ENCODE peak calls at places on chromosomes 2 and 18, in five cellular contexts. C, N, X, R and Q are unnamed samples.

GRCh38 chr2:203718087-203718486 is 11.6 kb downstream of the CD28 start:
- DNase-seq in C (peak; percentile 35), N (no peak), X (no peak), R (no peak), Q (peak; percentile 76)

GRCh38 chr18:62550746-62551145 is 27.9 kb downstream of the ZCCHC2 start:
- DNase-seq in C (no peak), X (no peak), R (no peak), N (no peak), Q (no peak)

GRCh38 chr2:179129574-179130238 is 79.8 kb upstream of the CCDC141 start:
- DNase-seq in R (peak; percentile 43), N (no peak), X (no peak), C (peak; percentile 28), Q (no peak)

GRCh38 chr2:111662039-111662740 is 221.8 kb downstream of the ANAPC1 start:
- DNase-seq in C (peak; percentile 61), R (peak; percentile 82), N (no peak), X (no peak), Q (no peak)

GRCh38 chr2:174593041-174593440 is 4.6 kb downstream of the WIPF1 start:
- DNase-seq in N (no peak), C (no peak), R (no peak), X (no peak), Q (no peak)

GRCh38 chr2:163505281-163505680 is 230.5 kb downstream of the FIGN start:
- DNase-seq in N (no peak), R (no peak), C (no peak), X (no peak), Q (no peak)

GRCh38 chr2:45182667-45183620 is 173.7 kb upstream of the SIX2 start:
- DNase-seq in X (no peak), N (no peak), R (peak; percentile 56), C (no peak), Q (no peak)

GRCh38 chr2:81901017-81901416 is 1596.5 kb upstream of the LRRTM1 start:
- DNase-seq in N (no peak), R (no peak), X (no peak), C (no peak), Q (no peak)

GRCh38 chr2:45874324-45874723 is 222.8 kb downstream of the PRKCE start:
- DNase-seq in C (no peak), N (no peak), X (peak; percentile 80), R (no peak), Q (no peak)

GRCh38 chr2:216006164-216006663 is 7.1 kb downstream of the MREG start:
- DNase-seq in X (no peak), R (peak; percentile 11), C (no peak), N (no peak), Q (peak; percentile 15)

GRCh38 chr18:61998957-61999356 is 106.2 kb upstream of the RNF152 start:
- DNase-seq in N (no peak), C (peak; percentile 78), R (peak; percentile 94), X (no peak), Q (no peak)

GRCh38 chr18:55515946-55516710 is 71.9 kb downstream of the TCF4 start:
- DNase-seq in N (no peak), R (no peak), C (peak; percentile 65), X (no peak), Q (no peak)

GRCh38 chr2:159044804-159045286 is 76.4 kb downstream of the TANC1 start:
- DNase-seq in N (no peak), C (no peak), X (no peak), R (peak; percentile 80), Q (no peak)

GRCh38 chr2:12584337-12584736 is 132.4 kb upstream of the TRIB2 start:
- DNase-seq in X (no peak), C (no peak), N (no peak), R (no peak), Q (no peak)

GRCh38 chr2:86015006-86015405 is 90.7 kb downstream of the POLR1A start:
- DNase-seq in X (no peak), C (no peak), N (no peak), R (no peak), Q (no peak)

GRCh38 chr2:216643986-216644662 is 10.9 kb downstream of the IGFBP2 start:
- DNase-seq in R (no peak), N (no peak), C (no peak), X (no peak), Q (no peak)

GRCh38 chr2:4291430-4291829 is 588.1 kb downstream of the DCDC2C start:
- DNase-seq in N (no peak), R (no peak), X (no peak), C (no peak), Q (no peak)

GRCh38 chr2:99084256-99084655 is 57.3 kb upstream of the C2orf15 start:
- DNase-seq in N (no peak), C (no peak), R (no peak), X (no peak), Q (no peak)

GRCh38 chr2:113116100-113116958 is 11.1 kb upstream of the IL1RN start:
- DNase-seq in R (no peak), N (no peak), X (no peak), C (no peak), Q (no peak)

GRCh38 chr18:6885992-6886823 is 156.7 kb downstream of the ARHGAP28 start:
- DNase-seq in N (peak; percentile 35), X (no peak), C (peak; percentile 63), R (peak; percentile 83), Q (no peak)

GRCh38 chr18:79380816-79381806 is 14.6 kb upstream of the NFATC1 start:
- DNase-seq in X (peak; percentile 68), C (peak; percentile 37), R (peak; percentile 78), N (peak; percentile 22), Q (peak; percentile 54)

GRCh38 chr18:10059610-10060468 is 146.0 kb downstream of the VAPA start:
- DNase-seq in X (no peak), R (peak; percentile 42), N (no peak), C (no peak), Q (no peak)

GRCh38 chr2:202378001-202378400 is 1.9 kb downstream of the BMPR2 start:
- DNase-seq in R (peak; percentile 18), X (no peak), C (no peak), N (no peak), Q (no peak)

GRCh38 chr2:11967946-11968465 is 221.6 kb downstream of the LPIN1 start:
- DNase-seq in C (peak; percentile 36), N (no peak), R (peak; percentile 55), X (no peak), Q (no peak)

GRCh38 chr2:217166241-217166640 is 306.4 kb upstream of the TNP1 start:
- DNase-seq in N (peak; percentile 46), C (peak; percentile 69), R (peak; percentile 63), X (no peak), Q (no peak)

GRCh38 chr2:143034292-143035074 is 94.7 kb upstream of the ARHGAP15 start:
- DNase-seq in N (peak; percentile 90), C (peak; percentile 86), R (peak; percentile 83), X (no peak), Q (peak; percentile 59)

GRCh38 chr2:173589604-173590277 is 235.1 kb downstream of the CDCA7 start:
- DNase-seq in X (no peak), N (no peak), R (no peak), C (no peak), Q (no peak)

GRCh38 chr2:226845717-226846116 is 9.9 kb downstream of the RHBDD1 start:
- DNase-seq in C (no peak), N (no peak), X (no peak), R (no peak), Q (no peak)

GRCh38 chr2:38432827-38433606 is 55.9 kb upstream of the ATL2 start:
- DNase-seq in X (peak; percentile 81), R (peak; percentile 12), N (peak; percentile 92), C (no peak), Q (no peak)

GRCh38 chr2:75633620-75634019 is 13.0 kb upstream of the MRPL19 start:
- DNase-seq in R (no peak), C (no peak), N (no peak), X (no peak), Q (no peak)

GRCh38 chr2:67641302-67641701 is 244.2 kb downstream of the ETAA1 start:
- DNase-seq in R (no peak), X (no peak), C (no peak), N (no peak), Q (no peak)
- H3K4me3 ChIP-seq in R (no peak overlapping the region), X (no peak overlapping the region), C (no peak overlapping the region), N (no peak overlapping the region), Q (no peak overlapping the region)

GRCh38 chr18:36568487-36568886 is 260.3 kb downstream of the TPGS2 start:
- DNase-seq in N (no peak), X (no peak), R (no peak), C (no peak), Q (no peak)

GRCh38 chr18:36567800-36568199 is 261.0 kb downstream of the TPGS2 start:
- DNase-seq in R (no peak), X (no peak), N (no peak), C (no peak), Q (no peak)

GRCh38 chr18:36576339-36576738 is 252.5 kb downstream of the TPGS2 start:
- DNase-seq in X (no peak), N (no peak), C (no peak), R (no peak), Q (no peak)

GRCh38 chr18:36572135-36572856 is 256.5 kb downstream of the TPGS2 start:
- DNase-seq in N (peak; percentile 19), R (peak; percentile 72), X (no peak), C (peak; percentile 71), Q (no peak)
- TF ChIP-seq CTCF in N (peak; percentile 70), R (peak; percentile 62), X (peak; percentile 60), C (peak; percentile 73), Q (no peak)

GRCh38 chr2:238967031-238967977 is 119.4 kb downstream of the TWIST2 start:
- DNase-seq in R (no peak), X (no peak), N (no peak), C (no peak), Q (no peak)
- H3K4me3 ChIP-seq in R (no peak overlapping the region), X (no peak overlapping the region), N (no peak overlapping the region), C (no peak overlapping the region), Q (no peak overlapping the region)

DNA sequence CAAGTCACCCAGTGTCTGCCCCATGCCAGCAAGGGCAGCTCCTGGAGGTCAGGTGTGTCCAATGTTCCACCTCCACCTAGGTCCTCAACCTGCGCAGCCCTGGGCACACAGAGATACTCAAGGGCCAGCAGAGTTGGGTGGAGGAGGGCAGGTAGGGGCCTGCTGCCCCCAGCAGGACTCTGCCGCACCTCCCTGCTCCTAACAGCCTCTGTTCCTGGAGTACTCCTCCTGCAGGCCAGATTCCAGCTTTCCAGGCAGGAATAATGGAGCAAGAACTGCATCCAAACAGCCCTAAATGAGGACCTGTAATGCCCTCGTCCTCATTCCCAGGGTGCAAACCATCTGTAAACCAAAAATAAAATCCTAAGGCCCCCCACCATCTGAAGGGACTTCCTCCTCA is 44.4 kb upstream of the ACAA2 start:
- DNase-seq in N (no peak), X (no peak), C (no peak), R (no peak), Q (no peak)
- TF ChIP-seq CTCF in N (peak; percentile 60), X (no peak), C (peak; percentile 6), R (peak; percentile 7), Q (no peak)

DNA sequence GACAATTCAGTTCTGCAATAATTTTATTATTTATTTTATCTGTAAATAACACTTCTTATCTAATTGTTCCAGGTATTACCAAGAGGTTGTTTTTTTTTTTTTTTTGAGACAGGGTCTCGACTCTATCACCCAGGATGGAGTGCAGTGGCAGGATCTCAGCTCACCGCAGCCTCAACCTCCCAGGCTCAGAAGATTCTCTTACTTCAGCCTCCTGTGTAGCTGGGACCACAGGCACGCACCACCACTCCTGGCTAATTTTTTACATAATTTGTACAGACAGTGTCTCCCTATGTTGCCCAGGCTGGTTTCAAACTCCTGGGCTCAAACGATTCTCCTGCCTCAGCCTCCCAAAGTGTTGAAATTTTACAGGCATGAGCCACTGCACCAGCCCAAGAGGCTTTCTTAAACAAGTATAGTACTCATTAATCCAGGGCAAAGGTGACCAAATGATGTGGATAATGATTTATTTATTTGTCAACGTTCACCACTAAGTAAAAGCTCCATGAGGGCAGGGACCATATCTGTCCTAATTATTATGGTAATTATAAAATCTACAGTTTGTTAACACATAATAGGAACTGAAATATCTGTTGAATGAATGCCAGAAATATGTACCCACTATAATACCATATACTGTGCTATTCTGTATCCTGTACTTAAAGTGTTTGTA is 12.0 kb downstream of the STK17B start:
- DNase-seq in C (no peak), R (no peak), N (no peak), X (no peak), Q (no peak)
- H3K4me3 ChIP-seq in C (no peak overlapping the region), R (no peak overlapping the region), N (no peak overlapping the region), X (no peak overlapping the region), Q (peak overlapping the region; percentile 45)